ENCODE peak calls at places on chromosomes 12 and 14, in six cellular contexts. F is GM23338, G is mammary epithelial cell, R is astrocyte, B is fibroblast of lung, T is GM23248. I is an unnamed sample.

GRCh38 chr12:3263282-3263681 is 186.1 kb downstream of the TSPAN9 start:
- DNase-seq in F (no peak), G (no peak), R (no peak), B (no peak), T (no peak), I (no peak)

GRCh38 chr12:49673446-49674317 is 33.5 kb downstream of the FMNL3 start:
- DNase-seq in F (peak), G (peak), R (peak), B (peak), T (peak), I (no peak)

GRCh38 chr12:124361996-124362395 is 67.1 kb downstream of the RFLNA start:
- DNase-seq in F (no peak), G (no peak), R (no peak), B (no peak), T (no peak), I (no peak)

GRCh38 chr12:56358836-56359532 is 923 bp downstream of the STAT2 start:
- DNase-seq in F (no peak), G (peak), R (peak), B (peak), T (peak), I (peak)

GRCh38 chr12:11723993-11724392 is 74.5 kb downstream of the ETV6 start:
- DNase-seq in F (peak), G (no peak), R (peak), B (peak), T (no peak), I (no peak)

GRCh38 chr14:50675597-50675996 is 7.5 kb upstream of the SAV1 start:
- DNase-seq in F (peak), G (no peak), R (peak), B (peak), T (peak), I (no peak)

GRCh38 chr12:110197003-110197402 is 72.8 kb downstream of the IFT81 start:
- DNase-seq in F (no peak), G (no peak), R (no peak), B (no peak), T (no peak), I (no peak)

GRCh38 chr12:6950944-6951540 is at the start of gene PTPN6:
- DNase-seq in F (no peak), G (no peak), R (no peak), B (no peak), T (no peak), I (no peak)

GRCh38 chr12:2652011-2652400 is 142.8 kb upstream of the FKBP4 start:
- DNase-seq in F (no peak), G (no peak), R (no peak), B (no peak), T (no peak), I (no peak)

GRCh38 chr12:6285063-6285477 is 25.4 kb upstream of the PLEKHG6 start:
- DNase-seq in F (peak), G (peak), R (no peak), B (peak), T (peak), I (peak)

GRCh38 chr14:71240866-71241520 is 333.7 kb downstream of the PCNX1 start:
- DNase-seq in F (no peak), G (peak), R (no peak), B (no peak), T (no peak), I (peak)

GRCh38 chr14:49720744-49721143 is 27.8 kb downstream of the KLHDC1 start:
- DNase-seq in F (no peak), G (no peak), R (no peak), B (no peak), T (no peak), I (no peak)

GRCh38 chr14:50285861-50286260 is 26.2 kb downstream of the L2HGDH start:
- DNase-seq in F (no peak), G (no peak), R (no peak), B (no peak), T (no peak), I (no peak)

GRCh38 chr14:61080591-61081010 is 99.6 kb downstream of the SLC38A6 start:
- DNase-seq in F (peak), G (no peak), R (peak), B (peak), T (peak), I (no peak)

GRCh38 chr14:22319526-22320352 is 269.3 kb downstream of the DAD1 start:
- DNase-seq in F (peak), G (peak), R (peak), B (peak), T (peak), I (peak)

GRCh38 chr14:81771876-81772275 is 238.2 kb upstream of the SEL1L start:
- DNase-seq in F (no peak), G (no peak), R (no peak), B (no peak), T (no peak), I (no peak)

GRCh38 chr14:24155100-24155499 is 6.0 kb upstream of the IRF9 start:
- DNase-seq in F (no peak), G (no peak), R (no peak), B (no peak), T (no peak), I (no peak)

GRCh38 chr12:57591567-57592325 is 754 bp downstream of the PIP4K2C start:
- DNase-seq in F (peak), G (peak), R (peak), B (peak), T (peak), I (no peak)

GRCh38 chr12:124466200-124467128 is 100.9 kb downstream of the NCOR2 start:
- DNase-seq in F (no peak), G (no peak), R (peak), B (peak), T (peak), I (no peak)

GRCh38 chr12:78938341-78939084 is 73.9 kb downstream of the SYT1 start:
- DNase-seq in F (no peak), G (no peak), R (no peak), B (peak), T (no peak), I (no peak)

GRCh38 chr12:72209096-72209495 is 63.1 kb upstream of the TRHDE start:
- DNase-seq in F (no peak), G (no peak), R (no peak), B (no peak), T (no peak), I (no peak)

GRCh38 chr12:14284189-14284722 is 81.2 kb upstream of the ATF7IP start:
- DNase-seq in F (peak), G (no peak), R (no peak), B (no peak), T (no peak), I (no peak)

GRCh38 chr12:70849265-70849960 is 71.1 kb downstream of the PTPRR start:
- DNase-seq in F (peak), G (peak), R (peak), B (peak), T (peak), I (no peak)

GRCh38 chr12:90126125-90126524 is 417.5 kb upstream of the ATP2B1 start:
- DNase-seq in F (peak), G (no peak), R (peak), B (no peak), T (no peak), I (no peak)

GRCh38 chr14:39665084-39665483 is 232.9 kb upstream of the FBXO33 start:
- DNase-seq in F (no peak), G (no peak), R (no peak), B (peak), T (no peak), I (no peak)

GRCh38 chr12:44889162-44889561 is 13.0 kb upstream of the NELL2 start:
- DNase-seq in F (no peak), G (no peak), R (no peak), B (peak), T (no peak), I (no peak)

GRCh38 chr12:57175428-57176138 is 28.2 kb upstream of the LRP1-AS start:
- DNase-seq in F (peak), G (peak), R (peak), B (peak), T (peak), I (peak)

GRCh38 chr12:85781751-85782150 is 54.5 kb downstream of the RASSF9 start:
- DNase-seq in F (no peak), G (no peak), R (no peak), B (no peak), T (no peak), I (no peak)

GRCh38 chr14:24309538-24310386 is at the start of gene LTB4R2:
- DNase-seq in F (no peak), G (peak), R (no peak), B (no peak), T (no peak), I (no peak)

GRCh38 chr12:92551853-92552397 is 150.9 kb upstream of the PLEKHG7 start:
- DNase-seq in F (no peak), G (peak), R (peak), B (peak), T (peak), I (peak)

GRCh38 chr14:104304451-104305351 is 166.3 kb downstream of the KIF26A start:
- DNase-seq in F (no peak), G (no peak), R (no peak), B (no peak), T (no peak), I (no peak)

GRCh38 chr14:64878775-64879634 is 702 bp downstream of the SPTB start:
- DNase-seq in F (peak), G (no peak), R (no peak), B (no peak), T (peak), I (peak)

GRCh38 chr12:53950789-53951576 is 3.7 kb upstream of the HOXC12 start:
- DNase-seq in F (no peak), G (no peak), R (no peak), B (no peak), T (no peak), I (no peak)
- TF ChIP-seq EZH2 in F (peak), G (no peak), R (no peak), B (no peak), T (peak), I (no peak)

DNA sequence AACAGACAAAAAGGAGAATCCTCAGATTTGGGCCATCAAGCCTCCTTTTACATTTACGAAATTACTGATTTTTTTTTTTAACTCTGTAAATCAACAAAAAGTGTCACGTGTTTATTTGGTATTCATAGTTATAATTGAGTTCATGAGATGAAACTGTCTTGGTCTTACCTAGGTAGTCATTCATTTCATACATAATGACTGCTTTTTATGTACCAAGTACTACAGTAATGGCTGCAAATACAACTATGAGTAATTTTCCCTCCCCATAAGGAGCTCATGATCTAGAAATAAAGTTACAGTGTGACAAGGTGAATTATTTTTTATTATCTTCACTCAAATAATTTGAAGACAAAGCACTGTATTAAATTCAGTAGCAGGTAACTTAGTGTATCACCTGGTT is 6.4 kb upstream of the TBK1 start:
- DNase-seq in F (no peak), G (no peak), R (no peak), B (no peak), T (no peak), I (no peak)
- H3K4me3 ChIP-seq in F (no peak), G (no peak), R (no peak), B (no peak), T (no peak), I (no peak)

DNA sequence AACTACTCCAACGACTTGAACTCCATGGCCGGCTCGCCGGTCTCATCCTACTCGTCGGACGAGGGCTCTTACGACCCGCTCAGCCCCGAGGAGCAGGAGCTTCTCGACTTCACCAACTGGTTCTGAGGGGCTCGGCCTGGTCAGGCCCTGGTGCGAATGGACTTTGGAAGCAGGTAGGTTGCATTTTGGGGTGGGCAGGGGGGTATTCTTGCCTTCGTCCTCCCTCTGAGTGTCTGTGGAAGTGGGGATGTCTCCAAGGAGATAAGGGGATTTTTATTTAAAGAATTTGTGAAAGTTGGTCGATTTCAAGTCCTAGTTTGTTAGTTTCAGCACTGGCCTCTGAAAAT is 1.3 kb downstream of the ASCL1 start:
- DNase-seq in F (no peak), G (no peak), R (no peak), B (no peak), T (no peak), I (no peak)
- TF ChIP-seq EZH2 in F (peak), G (peak), R (no peak), B (no peak), T (no peak), I (no peak)

DNA sequence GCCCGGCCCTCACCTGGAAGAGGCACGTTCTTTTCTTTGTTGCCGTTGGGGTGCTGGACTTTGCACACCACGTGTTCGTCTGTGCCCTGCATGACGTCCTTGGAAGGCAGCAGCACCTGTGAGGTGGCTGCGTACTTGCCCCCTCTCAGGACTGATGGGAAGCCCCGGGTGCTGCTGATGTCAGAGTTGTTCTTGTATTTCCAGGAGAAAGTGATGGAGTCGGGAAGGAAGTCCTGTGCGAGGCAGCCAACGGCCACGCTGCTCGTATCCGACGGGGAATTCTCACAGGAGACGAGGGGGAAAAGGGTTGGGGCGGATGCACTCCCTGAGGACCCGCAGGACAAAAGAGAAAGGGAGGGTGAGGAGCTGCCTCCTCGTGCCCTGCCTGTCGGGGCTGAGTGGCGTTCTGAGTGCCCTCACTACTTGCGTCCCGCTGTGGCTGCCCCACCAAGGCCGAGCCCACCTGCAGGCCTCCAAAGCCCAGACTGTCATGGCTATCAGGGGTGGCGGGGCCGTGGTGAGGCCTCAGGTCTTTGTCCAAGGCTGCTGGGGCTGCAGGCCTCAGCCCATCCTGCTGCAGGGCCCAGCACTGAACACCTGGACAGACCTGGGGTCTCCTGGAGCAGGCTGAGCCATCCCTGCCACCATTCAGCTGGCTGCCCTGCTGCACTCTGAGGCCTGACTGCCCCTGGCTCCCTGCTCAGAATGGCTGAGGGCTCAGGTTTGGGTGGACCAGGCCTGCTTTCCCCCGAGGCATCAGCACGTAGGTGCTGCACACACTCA is 329.7 kb downstream of the TMEM121 start:
- DNase-seq in F (no peak), G (no peak), R (no peak), B (no peak), T (no peak), I (no peak)
- H3K4me3 ChIP-seq in F (no peak), G (no peak), R (no peak), B (no peak), T (no peak), I (no peak)

GRCh38 chr14:103209054-103209453 is 85.8 kb downstream of the TNFAIP2 start:
- DNase-seq in F (no peak), G (no peak), R (no peak), B (no peak), T (peak), I (no peak)

GRCh38 chr14:103206023-103206481 is 82.8 kb downstream of the TNFAIP2 start:
- DNase-seq in F (no peak), G (no peak), R (peak), B (no peak), T (peak), I (peak)

GRCh38 chr14:103205541-103205906 is 82.3 kb downstream of the TNFAIP2 start:
- DNase-seq in F (no peak), G (no peak), R (no peak), B (no peak), T (peak), I (no peak)

GRCh38 chr14:103207038-103207403 is 83.8 kb downstream of the TNFAIP2 start:
- DNase-seq in F (peak), G (no peak), R (peak), B (peak), T (peak), I (peak)

GRCh38 chr14:103207404-103208072 is 84.3 kb downstream of the TNFAIP2 start:
- DNase-seq in F (peak), G (no peak), R (peak), B (peak), T (peak), I (peak)
- TF ChIP-seq EZH2 in F (no peak), G (peak), R (peak), B (no peak), T (no peak), I (no peak)

DNA sequence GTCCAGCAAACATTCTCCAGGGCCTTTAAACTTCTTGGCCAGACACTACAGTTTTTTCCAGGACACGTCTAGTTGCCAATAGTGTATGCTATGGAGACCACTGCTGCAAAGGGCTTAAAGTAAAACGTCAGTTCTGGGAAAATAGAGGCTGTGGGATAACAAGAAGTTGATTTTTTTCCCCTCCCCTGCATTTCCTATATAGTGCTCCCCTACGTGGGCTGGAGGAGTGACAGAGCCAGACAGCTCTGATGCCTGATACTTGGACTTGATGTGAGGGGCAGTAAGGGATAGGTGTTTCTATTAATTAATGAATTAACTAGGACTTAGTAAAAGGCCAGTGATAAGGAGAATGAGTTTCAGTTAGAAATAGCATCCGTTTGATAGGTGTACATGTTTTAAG is 2.4 kb downstream of the ACVR1B start:
- DNase-seq in F (no peak), G (no peak), R (no peak), B (no peak), T (no peak), I (no peak)
- H3K4me3 ChIP-seq in F (no peak), G (no peak), R (no peak), B (no peak), T (peak), I (no peak)

DNA sequence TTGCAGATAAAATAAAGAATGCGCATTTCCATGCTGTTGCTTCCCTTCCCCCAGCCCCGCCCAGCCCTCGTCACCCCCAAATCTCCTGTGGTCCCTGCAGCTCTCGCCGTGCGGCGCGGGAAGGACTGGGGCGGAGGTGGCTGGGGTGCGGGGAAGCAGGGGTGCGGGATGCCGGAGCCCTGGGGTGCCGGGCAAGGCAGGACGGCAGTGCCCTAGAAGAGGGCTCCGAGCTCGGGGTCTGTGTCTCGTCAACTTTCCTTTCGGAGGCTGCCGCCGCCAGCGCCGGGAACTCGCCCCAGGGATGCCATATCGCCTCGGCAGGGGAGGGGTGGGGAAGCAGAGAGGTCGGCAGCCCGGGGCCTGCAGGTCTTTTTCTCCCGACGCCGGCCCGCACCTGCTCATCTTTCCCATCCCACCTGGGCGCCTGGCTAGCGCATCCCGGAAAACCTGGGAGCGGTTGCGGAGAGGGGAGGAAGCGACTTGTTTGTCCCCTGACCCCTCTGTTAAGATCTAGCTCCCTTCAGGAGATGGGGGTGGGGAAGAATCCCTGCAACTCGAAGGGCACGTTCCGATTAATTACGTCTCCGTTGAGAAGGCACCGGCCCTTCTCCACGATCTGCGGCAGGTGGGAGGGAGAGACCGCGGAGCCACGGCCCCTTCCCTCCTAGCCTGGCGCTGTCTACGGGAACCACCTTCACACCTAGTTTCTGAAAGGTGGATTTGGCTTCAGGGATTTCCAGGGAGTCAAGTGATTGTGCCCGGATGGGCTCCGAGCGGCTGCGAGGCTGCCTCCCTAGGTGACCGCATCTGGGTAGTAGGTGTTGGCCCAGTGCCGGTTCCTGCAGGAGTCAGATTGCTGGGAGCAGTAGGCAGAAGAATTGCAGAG is 621 bp downstream of the CNTN1 start:
- DNase-seq in F (peak), G (peak), R (no peak), B (no peak), T (peak), I (peak)
- TF ChIP-seq EZH2 in F (no peak), G (no peak), R (peak), B (peak), T (peak), I (no peak)

DNA sequence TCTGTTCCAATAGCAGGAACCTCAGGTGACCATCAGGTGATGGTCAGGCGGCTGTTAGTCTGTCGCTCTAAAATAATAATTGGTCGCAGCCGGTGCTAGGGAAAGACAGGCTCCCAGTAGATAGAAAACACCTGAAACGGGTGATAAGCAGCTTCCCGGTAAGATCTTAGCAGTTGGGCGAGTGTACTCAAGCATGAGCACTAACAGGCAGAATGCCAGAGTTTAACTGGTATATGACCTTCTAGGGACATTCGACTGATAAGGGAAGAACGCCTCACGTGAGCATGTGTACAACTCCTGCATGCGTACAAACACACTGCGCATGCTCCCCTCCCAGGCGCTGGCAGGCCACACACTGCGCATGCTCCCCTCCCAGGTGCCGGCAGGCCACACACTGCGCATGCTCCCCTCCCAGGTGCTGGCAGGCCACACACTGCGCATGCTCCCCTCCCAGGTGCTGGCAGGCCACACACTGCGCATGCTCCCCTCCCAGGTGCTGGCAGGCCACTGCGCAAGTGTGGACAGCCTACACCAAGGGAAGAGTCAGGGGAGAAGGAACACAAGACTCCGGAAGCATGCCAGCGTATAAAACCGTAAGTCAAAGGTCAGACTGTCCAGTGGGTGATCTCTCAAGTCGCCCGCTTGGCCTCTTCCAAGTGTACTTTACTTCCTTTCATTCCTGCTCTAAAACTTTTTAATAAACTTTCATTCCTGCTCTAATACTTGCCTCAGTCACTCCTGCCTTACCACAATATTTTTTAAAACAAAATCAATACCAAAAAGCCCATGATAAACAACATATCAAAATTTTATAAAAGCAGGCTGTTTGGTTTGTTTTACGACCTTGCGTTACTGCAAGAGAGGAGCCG is 24.5 kb downstream of the GPRC5D start:
- DNase-seq in F (no peak), G (peak), R (no peak), B (peak), T (no peak), I (peak)
- H3K4me3 ChIP-seq in F (no peak), G (peak), R (peak), B (peak), T (no peak), I (peak)